ENCODE peak calls at places on chromosomes 11 and 22, in eight cellular contexts. U, H, P, C, D, M, E and I are unnamed samples.

GRCh38 chr11:8261921-8262551 is 1.6 kb downstream of the LMO1 start:
- DNase-seq in U (no peak), H (peak; percentile 44), P (no peak), C (no peak), D (no peak), M (no peak), E (no peak), I (no peak)

GRCh38 chr22:39106326-39106725 is 9.3 kb downstream of the APOBEC3H start:
- DNase-seq in U (no peak), H (no peak), P (no peak), C (no peak), D (no peak), M (no peak), E (no peak), I (no peak)

GRCh38 chr22:44259366-44260215 is 53.2 kb downstream of the SHISAL1 start:
- DNase-seq in U (no peak), H (peak; percentile 39), P (no peak), C (no peak), D (no peak), M (no peak), E (no peak), I (no peak)

GRCh38 chr11:113261709-113262475 is 52.5 kb upstream of the TTC12 start:
- DNase-seq in U (peak; percentile 13), H (no peak), P (no peak), C (no peak), D (no peak), M (no peak), E (peak; percentile 16), I (no peak)

GRCh38 chr11:38543311-38543710 is 1945.3 kb upstream of the RAG2 start:
- DNase-seq in U (peak; percentile 18), H (no peak), P (no peak), C (no peak), D (peak; percentile 82), M (no peak), E (peak; percentile 68), I (no peak)

GRCh38 chr11:2702771-2703486 is 3.1 kb upstream of the KCNQ1OT1 start:
- DNase-seq in U (no peak), H (peak; percentile 55), P (no peak), C (no peak), D (no peak), M (no peak), E (no peak), I (no peak)

GRCh38 chr22:26210390-26210789 is 41.1 kb downstream of the SEZ6L start:
- DNase-seq in U (no peak), H (no peak), P (no peak), C (no peak), D (no peak), M (no peak), E (no peak), I (no peak)

GRCh38 chr22:41507330-41508063 is 36.8 kb downstream of the POLR3H start:
- DNase-seq in U (no peak), H (no peak), P (no peak), C (no peak), D (no peak), M (no peak), E (no peak), I (no peak)

GRCh38 chr11:73217131-73217809 is 811 bp upstream of the P2RY2 start:
- DNase-seq in U (no peak), H (no peak), P (no peak), C (no peak), D (no peak), M (no peak), E (no peak), I (no peak)

GRCh38 chr11:86484164-86484794 is 109.6 kb downstream of the CCDC81 start:
- DNase-seq in U (peak; percentile 98), H (peak; percentile 75), P (no peak), C (no peak), D (peak; percentile 99), M (peak; percentile 52), E (peak; percentile 95), I (peak; percentile 99)

GRCh38 chr11:62546937-62547625 is 475 bp upstream of the AHNAK start:
- DNase-seq in U (peak; percentile 79), H (peak; percentile 79), P (peak; percentile 47), C (no peak), D (peak; percentile 58), M (peak; percentile 45), E (peak; percentile 42), I (peak; percentile 53)

GRCh38 chr11:68983816-68984215 is 3.0 kb upstream of the MRGPRD start:
- DNase-seq in U (no peak), H (peak; percentile 10), P (no peak), C (no peak), D (no peak), M (no peak), E (no peak), I (no peak)

GRCh38 chr22:49308300-49308699 is 519.4 kb downstream of the BRD1 start:
- DNase-seq in U (no peak), H (peak; percentile 19), P (no peak), C (no peak), D (no peak), M (no peak), E (no peak), I (no peak)

GRCh38 chr11:79675081-79675480 is 234.3 kb upstream of the TENM4 start:
- DNase-seq in U (no peak), H (no peak), P (no peak), C (no peak), D (no peak), M (no peak), E (no peak), I (no peak)

GRCh38 chr11:102882389-102883024 is 7.7 kb upstream of the MMP12 start:
- DNase-seq in U (peak; percentile 34), H (no peak), P (no peak), C (no peak), D (peak; percentile 89), M (no peak), E (peak; percentile 8), I (no peak)

GRCh38 chr11:46247664-46248063 is 29.8 kb upstream of the CREB3L1 start:
- DNase-seq in U (peak; percentile 29), H (no peak), P (peak; percentile 44), C (peak; percentile 87), D (peak; percentile 79), M (no peak), E (peak; percentile 68), I (peak; percentile 75)

GRCh38 chr11:67997460-67997921 is 6.4 kb downstream of the UNC93B1 start:
- DNase-seq in U (no peak), H (no peak), P (no peak), C (no peak), D (no peak), M (no peak), E (no peak), I (no peak)

GRCh38 chr11:81002374-81002773 is 1561.5 kb upstream of the TENM4 start:
- DNase-seq in U (no peak), H (no peak), P (no peak), C (no peak), D (no peak), M (no peak), E (no peak), I (no peak)

GRCh38 chr11:125772834-125773505 is 5.7 kb downstream of the PATE2 start:
- DNase-seq in U (no peak), H (no peak), P (no peak), C (no peak), D (peak; percentile 76), M (no peak), E (peak; percentile 83), I (no peak)